ENCODE peak calls at places on chromosomes 12 and 14, in four cellular contexts. F is breast epithelium, W is Peyer's patch, Q is body of pancreas. O is an unnamed sample.
A peak's percentile ranks its signal among the peaks of the same experiment; 100 is the strongest.

GRCh38 chr12:121465921-121466799 is 66.2 kb downstream of the RNF34 start:
- DNase-seq in F (no peak), W (peak; percentile 65), Q (no peak), O (no peak)

GRCh38 chr12:795305-795704 is 42.9 kb downstream of the WNK1 start:
- DNase-seq in F (no peak), W (no peak), Q (no peak), O (no peak)

GRCh38 chr14:75715926-75716780 is 55.1 kb downstream of the TTLL5 start:
- DNase-seq in F (no peak), W (no peak), Q (no peak), O (no peak)

GRCh38 chr14:36091096-36091495 is 85.4 kb downstream of the PTCSC3 start:
- DNase-seq in F (no peak), W (peak; percentile 50), Q (peak; percentile 76), O (no peak)

GRCh38 chr14:23306113-23306411 is 571 bp upstream of the BCL2L2 start:
- DNase-seq in F (no peak), W (no peak), Q (no peak), O (no peak)

GRCh38 chr12:97276198-97276580 is 186.4 kb upstream of the RMST start:
- DNase-seq in F (no peak), W (no peak), Q (no peak), O (no peak)

GRCh38 chr12:9223830-9224229 is 15.6 kb upstream of the PZP start:
- DNase-seq in F (no peak), W (no peak), Q (no peak), O (no peak)

GRCh38 chr12:122457627-122458026 is 35.2 kb upstream of the CLIP1 start:
- DNase-seq in F (no peak), W (peak; percentile 27), Q (no peak), O (no peak)

GRCh38 chr12:113853491-113853890 is 112.6 kb downstream of the RBM19 start:
- DNase-seq in F (no peak), W (no peak), Q (no peak), O (no peak)

GRCh38 chr12:57224973-57225679 is 4.4 kb upstream of the SHMT2 start:
- DNase-seq in F (no peak), W (peak; percentile 74), Q (peak; percentile 48), O (no peak)

GRCh38 chr14:32372154-32372553 is 43.1 kb downstream of the AKAP6 start:
- DNase-seq in F (no peak), W (no peak), Q (no peak), O (peak; percentile 4)

GRCh38 chr12:13135336-13136178 is 32.1 kb upstream of the GSG1 start:
- DNase-seq in F (peak; percentile 94), W (no peak), Q (peak; percentile 72), O (peak; percentile 84)

GRCh38 chr14:59274991-59275391 is 86.5 kb downstream of the DAAM1 start:
- DNase-seq in F (no peak), W (peak; percentile 70), Q (peak; percentile 26), O (no peak)

GRCh38 chr14:78567343-78567742 is 397.2 kb downstream of the NRXN3 start:
- DNase-seq in F (no peak), W (no peak), Q (no peak), O (no peak)

GRCh38 chr14:91354221-91354916 is 63.3 kb downstream of the CCDC88C start:
- DNase-seq in F (no peak), W (no peak), Q (no peak), O (no peak)

GRCh38 chr12:115609356-115609755 is 668.1 kb downstream of the MED13L start:
- DNase-seq in F (no peak), W (no peak), Q (no peak), O (no peak)

GRCh38 chr12:753401-754237 is 1.2 kb downstream of the WNK1 start:
- DNase-seq in F (peak; percentile 59), W (peak; percentile 73), Q (peak; percentile 53), O (no peak)

GRCh38 chr12:91877461-91878230 is 268.0 kb downstream of the BTG1 start:
- DNase-seq in F (no peak), W (no peak), Q (no peak), O (no peak)

GRCh38 chr14:75224561-75224960 is 48.1 kb upstream of the TMED10 start:
- DNase-seq in F (no peak), W (no peak), Q (no peak), O (no peak)

GRCh38 chr12:111424793-111425251 is 19.1 kb downstream of the SH2B3 start:
- DNase-seq in F (no peak), W (no peak), Q (no peak), O (no peak)

GRCh38 chr12:3302406-3303041 is 188.5 kb upstream of the PRMT8 start:
- DNase-seq in F (no peak), W (no peak), Q (no peak), O (no peak)

GRCh38 chr14:102501751-102502315 is 7.7 kb downstream of the ANKRD9 start:
- DNase-seq in F (no peak), W (no peak), Q (no peak), O (no peak)

GRCh38 chr12:103799504-103800251 is 41.4 kb downstream of the NT5DC3 start:
- DNase-seq in F (no peak), W (peak; percentile 58), Q (peak; percentile 55), O (peak; percentile 45)

GRCh38 chr12:58046281-58046680 is 104.9 kb downstream of the ATP23 start:
- DNase-seq in F (no peak), W (no peak), Q (no peak), O (no peak)

GRCh38 chr14:58796636-58797429 is 159.1 kb downstream of the DACT1 start:
- DNase-seq in F (no peak), W (no peak), Q (no peak), O (no peak)

GRCh38 chr12:52253391-52254179 is 20.5 kb downstream of the KRT7 start:
- DNase-seq in F (no peak), W (no peak), Q (peak; percentile 11), O (no peak)

GRCh38 chr12:52254965-52255751 is 19.3 kb upstream of the KRT86 start:
- DNase-seq in F (peak; percentile 38), W (no peak), Q (no peak), O (no peak)

GRCh38 chr12:52256165-52256935 is 18.1 kb upstream of the KRT86 start:
- DNase-seq in F (peak; percentile 46), W (no peak), Q (peak; percentile 11), O (no peak)

GRCh38 chr12:52252728-52253328 is 19.8 kb downstream of the KRT7 start:
- DNase-seq in F (no peak), W (no peak), Q (peak; percentile 8), O (no peak)

GRCh38 chr12:52254180-52254964 is 20.1 kb upstream of the KRT86 start:
- DNase-seq in F (no peak), W (no peak), Q (peak; percentile 7), O (no peak)
- TF ChIP-seq POLR2A in F (no peak), W (no peak), Q (no peak), O (no peak)

GRCh38 chr12:31324845-31325523 is 966 bp downstream of the SINHCAF start:
- DNase-seq in F (peak; percentile 63), W (peak; percentile 77), Q (peak; percentile 60), O (peak; percentile 32)

GRCh38 chr12:31323466-31324115 is 2.4 kb downstream of the SINHCAF start:
- DNase-seq in F (peak; percentile 61), W (peak; percentile 81), Q (no peak), O (peak; percentile 28)

GRCh38 chr12:31322651-31323248 is 3.2 kb downstream of the SINHCAF start:
- DNase-seq in F (no peak), W (no peak), Q (no peak), O (peak; percentile 34)

GRCh38 chr12:31325524-31325875 is 450 bp downstream of the SINHCAF start:
- DNase-seq in F (no peak), W (peak; percentile 61), Q (peak; percentile 28), O (no peak)

DNA sequence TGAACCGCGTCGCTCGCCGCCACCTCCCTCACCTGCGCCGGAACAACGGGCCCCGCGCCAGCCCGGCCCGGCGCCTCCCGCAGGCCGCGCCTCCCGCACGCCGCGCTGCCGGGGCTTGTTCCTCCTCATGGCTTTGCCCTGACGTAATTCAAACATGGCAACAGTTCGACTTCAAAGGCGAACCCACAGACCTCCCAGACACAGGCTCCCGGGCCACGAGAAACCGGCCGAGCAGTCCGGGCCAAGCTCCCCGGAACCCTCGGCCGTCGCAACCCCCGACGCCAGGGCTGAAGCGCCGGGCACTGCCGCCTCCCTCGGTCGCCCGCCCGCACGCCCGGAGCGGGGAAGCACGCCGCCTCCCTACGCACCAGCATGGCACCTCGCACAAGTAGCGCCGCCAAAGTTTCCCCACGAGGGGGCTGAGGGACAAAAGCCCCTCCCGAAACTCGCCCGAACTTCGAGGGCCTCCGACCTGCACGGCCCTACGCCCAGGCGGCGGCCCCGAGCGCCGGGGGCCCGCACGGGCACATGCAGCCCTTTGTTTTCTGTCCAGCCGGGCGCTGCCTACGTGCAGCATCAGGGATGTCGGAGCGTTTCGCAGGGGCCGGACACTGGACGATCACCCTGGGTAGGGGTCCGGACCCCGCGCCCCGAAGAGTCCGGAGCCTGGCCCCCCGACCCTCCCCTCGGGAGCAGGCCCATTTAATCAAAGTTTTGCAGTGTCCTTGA is 1.7 kb downstream of the SINHCAF start:
- DNase-seq in F (peak; percentile 69), W (peak; percentile 89), Q (peak; percentile 87), O (peak; percentile 52)
- TF ChIP-seq POLR2A in F (no peak), W (peak; percentile 43), Q (peak; percentile 79), O (no peak)

GRCh38 chr12:52872644-52873384 is 24.0 kb upstream of the KRT78 start:
- DNase-seq in F (no peak), W (no peak), Q (no peak), O (no peak)
- TF ChIP-seq POLR2A in F (no peak), W (no peak), Q (no peak), O (no peak)

GRCh38 chr12:132904718-132905328 is 17.4 kb upstream of the CHFR start:
- DNase-seq in F (peak; percentile 74), W (peak; percentile 93), Q (peak; percentile 75), O (no peak)

GRCh38 chr12:132907216-132907615 is 19.8 kb upstream of the CHFR start:
- DNase-seq in F (no peak), W (no peak), Q (no peak), O (no peak)

GRCh38 chr12:132909030-132909368 is 21.6 kb upstream of the CHFR start:
- DNase-seq in F (no peak), W (no peak), Q (no peak), O (no peak)

GRCh38 chr12:132908145-132909029 is 21.0 kb upstream of the CHFR start:
- DNase-seq in F (peak; percentile 97), W (peak; percentile 98), Q (peak; percentile 93), O (no peak)
- TF ChIP-seq POLR2A in F (peak; percentile 61), W (no peak), Q (no peak), O (no peak)

GRCh38 chr12:95790025-95790911 is at the start of gene NTN4:
- DNase-seq in F (peak; percentile 57), W (peak; percentile 59), Q (peak; percentile 68), O (no peak)
- TF ChIP-seq POLR2A in F (peak; percentile 12), W (no peak), Q (peak; percentile 44), O (peak; percentile 39)

DNA sequence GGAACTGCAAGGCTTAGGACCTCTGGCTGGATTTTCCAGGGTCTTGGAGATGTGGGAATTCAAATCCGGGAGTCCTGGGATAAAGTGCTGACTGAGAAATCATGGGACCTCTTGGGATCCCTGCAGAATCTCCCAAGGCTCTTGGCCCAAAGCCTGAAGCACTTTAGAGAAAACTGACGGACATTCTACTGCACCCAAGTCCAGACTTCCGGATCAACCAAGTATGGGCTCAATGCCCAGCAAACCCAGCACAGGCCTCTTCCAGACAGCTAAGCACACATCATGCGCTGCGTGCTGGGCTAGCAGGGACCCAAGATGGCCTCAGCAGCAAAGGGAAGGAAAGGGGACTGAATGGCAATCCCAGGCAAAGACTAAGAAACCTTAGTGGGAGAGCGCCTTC is 85.0 kb downstream of the ACTN1 start:
- DNase-seq in F (no peak), W (no peak), Q (no peak), O (no peak)
- TF ChIP-seq POLR2A in F (no peak), W (no peak), Q (no peak), O (no peak)

GRCh38 chr12:130879212-130879686 is 7.4 kb downstream of the RAN start:
- DNase-seq in F (no peak), W (no peak), Q (no peak), O (no peak)
- TF ChIP-seq POLR2A in F (no peak), W (no peak), Q (no peak), O (no peak)

GRCh38 chr12:10749700-10750384 is 26.7 kb upstream of the YBX3 start:
- DNase-seq in F (peak; percentile 58), W (peak; percentile 86), Q (peak; percentile 79), O (peak; percentile 35)
- TF ChIP-seq POLR2A in F (no peak), W (no peak), Q (no peak), O (no peak)